ENCODE peak calls at places on chromosomes 5 and 9, in eight cellular contexts. One of them, this sample, is unnamed.

GRCh38 chr5:151063136-151063544 is 17.7 kb downstream of the TNIP1 start:
- DNase-seq in T-helper 9 cell: no peak
- DNase-seq in activated naive CD8-positive, alpha-beta T cell treated with anti-CD3 and anti-CD28 coated beads, Interleukin-2, amount 10 ng/mL, durations not matched to agents 7 days and 5 days: no peak
- DNase-seq in EL: peak; percentile 88
- DNase-seq in anterior cingulate cortex: no peak
- DNase-seq in activated naive CD4-positive, alpha-beta T cell treated with anti-CD3 and anti-CD28 coated beads for 36 hours: no peak
- DNase-seq in H7: no peak
- DNase-seq in NCI-H1092: no peak
- DNase-seq in this sample: no peak

GRCh38 chr9:123031963-123032362 is 1.5 kb upstream of the GPR21 start:
- DNase-seq in T-helper 9 cell: no peak
- DNase-seq in activated naive CD8-positive, alpha-beta T cell treated with anti-CD3 and anti-CD28 coated beads, Interleukin-2, amount 10 ng/mL, durations not matched to agents 7 days and 5 days: no peak
- DNase-seq in EL: no peak
- DNase-seq in anterior cingulate cortex: no peak
- DNase-seq in activated naive CD4-positive, alpha-beta T cell treated with anti-CD3 and anti-CD28 coated beads for 36 hours: no peak
- DNase-seq in H7: no peak
- DNase-seq in NCI-H1092: no peak
- DNase-seq in this sample: no peak

GRCh38 chr9:134811673-134812668 is 68.6 kb upstream of the FCN2 start:
- DNase-seq in T-helper 9 cell: no peak
- DNase-seq in activated naive CD8-positive, alpha-beta T cell treated with anti-CD3 and anti-CD28 coated beads, Interleukin-2, amount 10 ng/mL, durations not matched to agents 7 days and 5 days: no peak
- DNase-seq in EL: peak; percentile 86
- DNase-seq in anterior cingulate cortex: no peak
- DNase-seq in activated naive CD4-positive, alpha-beta T cell treated with anti-CD3 and anti-CD28 coated beads for 36 hours: no peak
- DNase-seq in H7: no peak
- DNase-seq in NCI-H1092: no peak
- DNase-seq in this sample: no peak

GRCh38 chr5:135013947-135014570 is 20.0 kb downstream of the PITX1 start:
- DNase-seq in T-helper 9 cell: no peak
- DNase-seq in activated naive CD8-positive, alpha-beta T cell treated with anti-CD3 and anti-CD28 coated beads, Interleukin-2, amount 10 ng/mL, durations not matched to agents 7 days and 5 days: no peak
- DNase-seq in EL: no peak
- DNase-seq in anterior cingulate cortex: peak; percentile 22
- DNase-seq in activated naive CD4-positive, alpha-beta T cell treated with anti-CD3 and anti-CD28 coated beads for 36 hours: no peak
- DNase-seq in H7: no peak
- DNase-seq in NCI-H1092: peak; percentile 38
- DNase-seq in this sample: no peak

GRCh38 chr9:96222132-96222531 is 79.8 kb downstream of the HSD17B3 start:
- DNase-seq in T-helper 9 cell: no peak
- DNase-seq in activated naive CD8-positive, alpha-beta T cell treated with anti-CD3 and anti-CD28 coated beads, Interleukin-2, amount 10 ng/mL, durations not matched to agents 7 days and 5 days: no peak
- DNase-seq in EL: no peak
- DNase-seq in anterior cingulate cortex: no peak
- DNase-seq in activated naive CD4-positive, alpha-beta T cell treated with anti-CD3 and anti-CD28 coated beads for 36 hours: no peak
- DNase-seq in H7: peak; percentile 81
- DNase-seq in NCI-H1092: no peak
- DNase-seq in this sample: no peak

GRCh38 chr5:120942551-120942950 is 478.5 kb downstream of the PRR16 start:
- DNase-seq in T-helper 9 cell: no peak
- DNase-seq in activated naive CD8-positive, alpha-beta T cell treated with anti-CD3 and anti-CD28 coated beads, Interleukin-2, amount 10 ng/mL, durations not matched to agents 7 days and 5 days: no peak
- DNase-seq in EL: peak; percentile 36
- DNase-seq in anterior cingulate cortex: no peak
- DNase-seq in activated naive CD4-positive, alpha-beta T cell treated with anti-CD3 and anti-CD28 coated beads for 36 hours: no peak
- DNase-seq in H7: no peak
- DNase-seq in NCI-H1092: no peak
- DNase-seq in this sample: no peak

GRCh38 chr9:97307500-97308163 is at the start of gene CCDC180:
- DNase-seq in T-helper 9 cell: no peak
- DNase-seq in activated naive CD8-positive, alpha-beta T cell treated with anti-CD3 and anti-CD28 coated beads, Interleukin-2, amount 10 ng/mL, durations not matched to agents 7 days and 5 days: no peak
- DNase-seq in EL: peak; percentile 10
- DNase-seq in anterior cingulate cortex: no peak
- DNase-seq in activated naive CD4-positive, alpha-beta T cell treated with anti-CD3 and anti-CD28 coated beads for 36 hours: no peak
- DNase-seq in H7: no peak
- DNase-seq in NCI-H1092: no peak
- DNase-seq in this sample: peak; percentile 51

GRCh38 chr9:15280647-15281046 is 26.4 kb downstream of the TTC39B start:
- DNase-seq in T-helper 9 cell: no peak
- DNase-seq in activated naive CD8-positive, alpha-beta T cell treated with anti-CD3 and anti-CD28 coated beads, Interleukin-2, amount 10 ng/mL, durations not matched to agents 7 days and 5 days: no peak
- DNase-seq in EL: no peak
- DNase-seq in anterior cingulate cortex: no peak
- DNase-seq in activated naive CD4-positive, alpha-beta T cell treated with anti-CD3 and anti-CD28 coated beads for 36 hours: no peak
- DNase-seq in H7: peak; percentile 29
- DNase-seq in NCI-H1092: no peak
- DNase-seq in this sample: no peak

GRCh38 chr9:87909310-87910041 is 8.3 kb upstream of the SPATA31C1 start:
- DNase-seq in T-helper 9 cell: no peak
- DNase-seq in activated naive CD8-positive, alpha-beta T cell treated with anti-CD3 and anti-CD28 coated beads, Interleukin-2, amount 10 ng/mL, durations not matched to agents 7 days and 5 days: peak; percentile 4
- DNase-seq in EL: no peak
- DNase-seq in anterior cingulate cortex: no peak
- DNase-seq in activated naive CD4-positive, alpha-beta T cell treated with anti-CD3 and anti-CD28 coated beads for 36 hours: no peak
- DNase-seq in H7: peak; percentile 31
- DNase-seq in NCI-H1092: peak; percentile 68
- DNase-seq in this sample: no peak

This sample was measured in left cardiac atrium.